ENCODE peak calls at places on chromosomes 5 and 9, in seven cellular contexts. N is smooth muscle cell of the brain vasculature; B is head of caudate nucleus; U is Jurkat, Clone E6-1; H is NCI-H2171; M is lower leg skin; D is nephron progenitor cell. I is an unnamed sample.

GRCh38 chr9:88535932-88536324 is 950 bp downstream of the NXNL2 start:
- DNase-seq in H (no peak), B (no peak), N (no peak), U (no peak), D (no peak), M (no peak), I (no peak)

GRCh38 chr9:72524820-72525539 is 3.6 kb downstream of the TMC1 start:
- DNase-seq in U (no peak), M (peak), B (no peak), D (no peak), N (peak), H (no peak), I (peak)

GRCh38 chr5:28810751-28811136 is 1772.4 kb upstream of the CDH9 start:
- DNase-seq in D (no peak), U (peak), M (no peak), H (no peak), N (no peak), B (no peak), I (no peak)

GRCh38 chr5:59380350-59380951 is 513.1 kb downstream of the PDE4D start:
- DNase-seq in N (peak), H (no peak), M (no peak), U (peak), B (no peak), D (no peak), I (peak)

GRCh38 chr5:33408816-33409215 is 31.9 kb upstream of the TARS1 start:
- DNase-seq in N (no peak), U (no peak), H (no peak), D (no peak), B (no peak), M (no peak), I (no peak)

GRCh38 chr5:135462304-135462703 is 10.2 kb upstream of the TIFAB start:
- DNase-seq in M (peak), D (peak), B (peak), H (peak), U (peak), N (no peak), I (no peak)

GRCh38 chr9:114929166-114929565 is 1.2 kb downstream of the TNFSF8 start:
- DNase-seq in B (no peak), M (no peak), D (no peak), N (no peak), U (peak), H (no peak), I (no peak)

GRCh38 chr5:32583582-32584232 is 1.6 kb upstream of the SUB1 start:
- DNase-seq in H (no peak), U (no peak), N (no peak), M (no peak), B (no peak), D (no peak), I (no peak)

GRCh38 chr5:891117-891836 is 1.3 kb downstream of the BRD9 start:
- DNase-seq in U (no peak), H (no peak), D (peak), B (no peak), N (no peak), M (no peak), I (no peak)